ENCODE peak calls at places on chromosome 20, in ten cellular contexts. One of them, this sample, is unnamed.

GRCh38 chr20:11921326-11921725 is 3.6 kb downstream of the BTBD3 start:
- DNase-seq in AG10803: no peak
- DNase-seq in Calu3: no peak
- DNase-seq in CD8-positive, alpha-beta memory T cell: no peak
- DNase-seq in heart right ventricle: no peak
- DNase-seq in HT1080: no peak
- DNase-seq in EL: no peak
- DNase-seq in transverse colon: no peak
- DNase-seq in NCI-H2171 treated with DMSO at 0.1 percent for 48 hours: no peak
- DNase-seq in Jurkat, Clone E6-1: no peak
- DNase-seq in this sample: peak

GRCh38 chr20:40962733-40963504 is 65.7 kb upstream of the TOP1 start:
- DNase-seq in AG10803: peak
- DNase-seq in Calu3: peak
- DNase-seq in CD8-positive, alpha-beta memory T cell: peak
- DNase-seq in heart right ventricle: peak
- DNase-seq in HT1080: peak
- DNase-seq in EL: peak
- DNase-seq in transverse colon: peak
- DNase-seq in NCI-H2171 treated with DMSO at 0.1 percent for 48 hours: peak
- DNase-seq in Jurkat, Clone E6-1: peak
- DNase-seq in this sample: peak

GRCh38 chr20:9286501-9286900 is 217.6 kb downstream of the PLCB4 start:
- DNase-seq in AG10803: no peak
- DNase-seq in Calu3: no peak
- DNase-seq in CD8-positive, alpha-beta memory T cell: no peak
- DNase-seq in heart right ventricle: no peak
- DNase-seq in HT1080: peak
- DNase-seq in EL: peak
- DNase-seq in transverse colon: no peak
- DNase-seq in NCI-H2171 treated with DMSO at 0.1 percent for 48 hours: no peak
- DNase-seq in Jurkat, Clone E6-1: no peak
- DNase-seq in this sample: no peak

GRCh38 chr20:51650685-51651134 is 108.2 kb upstream of the NFATC2 start:
- DNase-seq in AG10803: peak
- DNase-seq in Calu3: no peak
- DNase-seq in CD8-positive, alpha-beta memory T cell: no peak
- DNase-seq in heart right ventricle: no peak
- DNase-seq in HT1080: peak
- DNase-seq in EL: peak
- DNase-seq in transverse colon: no peak
- DNase-seq in NCI-H2171 treated with DMSO at 0.1 percent for 48 hours: peak
- DNase-seq in Jurkat, Clone E6-1: no peak
- DNase-seq in this sample: no peak

GRCh38 chr20:56875052-56875663 is 246.1 kb downstream of the TFAP2C start:
- DNase-seq in AG10803: peak
- DNase-seq in Calu3: peak
- DNase-seq in CD8-positive, alpha-beta memory T cell: no peak
- DNase-seq in heart right ventricle: no peak
- DNase-seq in HT1080: peak
- DNase-seq in EL: peak
- DNase-seq in transverse colon: peak
- DNase-seq in NCI-H2171 treated with DMSO at 0.1 percent for 48 hours: no peak
- DNase-seq in Jurkat, Clone E6-1: no peak
- DNase-seq in this sample: no peak

GRCh38 chr20:58647162-58647813 is 3.8 kb upstream of the STX16 start:
- DNase-seq in AG10803: no peak
- DNase-seq in Calu3: no peak
- DNase-seq in CD8-positive, alpha-beta memory T cell: no peak
- DNase-seq in heart right ventricle: no peak
- DNase-seq in HT1080: no peak
- DNase-seq in EL: no peak
- DNase-seq in transverse colon: no peak
- DNase-seq in NCI-H2171 treated with DMSO at 0.1 percent for 48 hours: peak
- DNase-seq in Jurkat, Clone E6-1: no peak
- DNase-seq in this sample: peak

GRCh38 chr20:56628873-56629463 is at the start of gene TFAP2C:
- DNase-seq in AG10803: peak
- DNase-seq in Calu3: peak
- DNase-seq in CD8-positive, alpha-beta memory T cell: no peak
- DNase-seq in heart right ventricle: peak
- DNase-seq in HT1080: peak
- DNase-seq in EL: peak
- DNase-seq in transverse colon: peak
- DNase-seq in NCI-H2171 treated with DMSO at 0.1 percent for 48 hours: peak
- DNase-seq in Jurkat, Clone E6-1: peak
- DNase-seq in this sample: peak

GRCh38 chr20:38589967-38590681 is 9.1 kb downstream of the ADIG start:
- DNase-seq in AG10803: no peak
- DNase-seq in Calu3: no peak
- DNase-seq in CD8-positive, alpha-beta memory T cell: no peak
- DNase-seq in heart right ventricle: no peak
- DNase-seq in HT1080: no peak
- DNase-seq in EL: no peak
- DNase-seq in transverse colon: no peak
- DNase-seq in NCI-H2171 treated with DMSO at 0.1 percent for 48 hours: no peak
- DNase-seq in Jurkat, Clone E6-1: no peak
- DNase-seq in this sample: no peak

GRCh38 chr20:51738877-51739447 is 29.2 kb downstream of the ATP9A start:
- DNase-seq in AG10803: no peak
- DNase-seq in Calu3: peak
- DNase-seq in CD8-positive, alpha-beta memory T cell: no peak
- DNase-seq in heart right ventricle: no peak
- DNase-seq in HT1080: peak
- DNase-seq in EL: no peak
- DNase-seq in transverse colon: peak
- DNase-seq in NCI-H2171 treated with DMSO at 0.1 percent for 48 hours: no peak
- DNase-seq in Jurkat, Clone E6-1: no peak
- DNase-seq in this sample: no peak

GRCh38 chr20:7682916-7683315 is 257.3 kb downstream of the HAO1 start:
- DNase-seq in AG10803: no peak
- DNase-seq in Calu3: no peak
- DNase-seq in CD8-positive, alpha-beta memory T cell: no peak
- DNase-seq in heart right ventricle: no peak
- DNase-seq in HT1080: peak
- DNase-seq in EL: no peak
- DNase-seq in transverse colon: no peak
- DNase-seq in NCI-H2171 treated with DMSO at 0.1 percent for 48 hours: no peak
- DNase-seq in Jurkat, Clone E6-1: no peak
- DNase-seq in this sample: no peak

GRCh38 chr20:3927486-3928291 is 38.5 kb downstream of the PANK2 start:
- DNase-seq in AG10803: peak
- DNase-seq in Calu3: no peak
- DNase-seq in CD8-positive, alpha-beta memory T cell: no peak
- DNase-seq in heart right ventricle: no peak
- DNase-seq in HT1080: no peak
- DNase-seq in EL: no peak
- DNase-seq in transverse colon: no peak
- DNase-seq in NCI-H2171 treated with DMSO at 0.1 percent for 48 hours: peak
- DNase-seq in Jurkat, Clone E6-1: no peak
- DNase-seq in this sample: no peak

GRCh38 chr20:33068251-33068939 is 11.0 kb upstream of the BPIFB4 start:
- DNase-seq in AG10803: no peak
- DNase-seq in Calu3: no peak
- DNase-seq in CD8-positive, alpha-beta memory T cell: no peak
- DNase-seq in heart right ventricle: no peak
- DNase-seq in HT1080: no peak
- DNase-seq in EL: no peak
- DNase-seq in transverse colon: no peak
- DNase-seq in NCI-H2171 treated with DMSO at 0.1 percent for 48 hours: no peak
- DNase-seq in Jurkat, Clone E6-1: no peak
- DNase-seq in this sample: no peak

GRCh38 chr20:59667131-59667530 is 62.8 kb downstream of the PHACTR3 start:
- DNase-seq in AG10803: no peak
- DNase-seq in Calu3: no peak
- DNase-seq in CD8-positive, alpha-beta memory T cell: no peak
- DNase-seq in heart right ventricle: no peak
- DNase-seq in HT1080: no peak
- DNase-seq in EL: no peak
- DNase-seq in transverse colon: no peak
- DNase-seq in NCI-H2171 treated with DMSO at 0.1 percent for 48 hours: no peak
- DNase-seq in Jurkat, Clone E6-1: no peak
- DNase-seq in this sample: no peak

GRCh38 chr20:41717464-41717863 is 99.3 kb upstream of the CHD6 start:
- DNase-seq in AG10803: no peak
- DNase-seq in Calu3: no peak
- DNase-seq in CD8-positive, alpha-beta memory T cell: no peak
- DNase-seq in heart right ventricle: no peak
- DNase-seq in HT1080: peak
- DNase-seq in EL: no peak
- DNase-seq in transverse colon: no peak
- DNase-seq in NCI-H2171 treated with DMSO at 0.1 percent for 48 hours: peak
- DNase-seq in Jurkat, Clone E6-1: no peak
- DNase-seq in this sample: peak

GRCh38 chr20:1014471-1014870 is 12.4 kb upstream of the RSPO4 start:
- DNase-seq in AG10803: no peak
- DNase-seq in Calu3: no peak
- DNase-seq in CD8-positive, alpha-beta memory T cell: no peak
- DNase-seq in heart right ventricle: no peak
- DNase-seq in HT1080: no peak
- DNase-seq in EL: no peak
- DNase-seq in transverse colon: no peak
- DNase-seq in NCI-H2171 treated with DMSO at 0.1 percent for 48 hours: no peak
- DNase-seq in Jurkat, Clone E6-1: no peak
- DNase-seq in this sample: no peak

GRCh38 chr20:63247678-63248228 is 6.5 kb downstream of the NKAIN4 start:
- DNase-seq in AG10803: no peak
- DNase-seq in Calu3: no peak
- DNase-seq in CD8-positive, alpha-beta memory T cell: no peak
- DNase-seq in heart right ventricle: no peak
- DNase-seq in HT1080: no peak
- DNase-seq in EL: no peak
- DNase-seq in transverse colon: no peak
- DNase-seq in NCI-H2171 treated with DMSO at 0.1 percent for 48 hours: no peak
- DNase-seq in Jurkat, Clone E6-1: no peak
- DNase-seq in this sample: no peak

GRCh38 chr20:19885981-19886665 is 128.1 kb downstream of the RIN2 start:
- DNase-seq in AG10803: peak
- DNase-seq in Calu3: peak
- DNase-seq in CD8-positive, alpha-beta memory T cell: no peak
- DNase-seq in heart right ventricle: peak
- DNase-seq in HT1080: peak
- DNase-seq in EL: peak
- DNase-seq in transverse colon: peak
- DNase-seq in NCI-H2171 treated with DMSO at 0.1 percent for 48 hours: no peak
- DNase-seq in Jurkat, Clone E6-1: no peak
- DNase-seq in this sample: peak

GRCh38 chr20:35947489-35947888 is 6.8 kb downstream of the SCAND1 start:
- DNase-seq in AG10803: peak
- DNase-seq in Calu3: peak
- DNase-seq in CD8-positive, alpha-beta memory T cell: peak
- DNase-seq in heart right ventricle: no peak
- DNase-seq in HT1080: peak
- DNase-seq in EL: peak
- DNase-seq in transverse colon: no peak
- DNase-seq in NCI-H2171 treated with DMSO at 0.1 percent for 48 hours: peak
- DNase-seq in Jurkat, Clone E6-1: peak
- DNase-seq in this sample: no peak

GRCh38 chr20:33009214-33010132 is 2.0 kb downstream of the BPIFB2 start:
- DNase-seq in AG10803: no peak
- DNase-seq in Calu3: peak
- DNase-seq in CD8-positive, alpha-beta memory T cell: no peak
- DNase-seq in heart right ventricle: no peak
- DNase-seq in HT1080: no peak
- DNase-seq in EL: no peak
- DNase-seq in transverse colon: no peak
- DNase-seq in NCI-H2171 treated with DMSO at 0.1 percent for 48 hours: no peak
- DNase-seq in Jurkat, Clone E6-1: no peak
- DNase-seq in this sample: no peak

GRCh38 chr20:59825944-59826759 is 107.3 kb downstream of the SYCP2 start:
- DNase-seq in AG10803: no peak
- DNase-seq in Calu3: peak
- DNase-seq in CD8-positive, alpha-beta memory T cell: no peak
- DNase-seq in heart right ventricle: no peak
- DNase-seq in HT1080: no peak
- DNase-seq in EL: no peak
- DNase-seq in transverse colon: peak
- DNase-seq in NCI-H2171 treated with DMSO at 0.1 percent for 48 hours: peak
- DNase-seq in Jurkat, Clone E6-1: no peak
- DNase-seq in this sample: peak

GRCh38 chr20:12875510-12875909 is 133.3 kb upstream of the SPTLC3 start:
- DNase-seq in AG10803: no peak
- DNase-seq in Calu3: no peak
- DNase-seq in CD8-positive, alpha-beta memory T cell: no peak
- DNase-seq in heart right ventricle: no peak
- DNase-seq in HT1080: no peak
- DNase-seq in EL: no peak
- DNase-seq in transverse colon: no peak
- DNase-seq in NCI-H2171 treated with DMSO at 0.1 percent for 48 hours: no peak
- DNase-seq in Jurkat, Clone E6-1: no peak
- DNase-seq in this sample: no peak

GRCh38 chr20:37542281-37542680 is 14.6 kb upstream of the BLCAP start:
- DNase-seq in AG10803: no peak
- DNase-seq in Calu3: no peak
- DNase-seq in CD8-positive, alpha-beta memory T cell: no peak
- DNase-seq in heart right ventricle: no peak
- DNase-seq in HT1080: peak
- DNase-seq in EL: peak
- DNase-seq in transverse colon: no peak
- DNase-seq in NCI-H2171 treated with DMSO at 0.1 percent for 48 hours: no peak
- DNase-seq in Jurkat, Clone E6-1: no peak
- DNase-seq in this sample: no peak

This sample was measured in body of pancreas.